ENCODE peak calls at places on chromosomes 12 and 14, in four cellular contexts. Z is tibial nerve, J is body of pancreas, P is fibroblast of pulmonary artery. X is an unnamed sample.

GRCh38 chr12:2980630-2981029 is 21.4 kb downstream of the TEAD4 start:
- DNase-seq in J (no peak), Z (no peak), P (no peak), X (no peak)

GRCh38 chr14:99687284-99688209 is 3.4 kb downstream of the CYP46A1 start:
- DNase-seq in Z (no peak), P (no peak), J (no peak), X (no peak)

GRCh38 chr14:100486025-100486828 is 101.0 kb downstream of the BEGAIN start:
- DNase-seq in P (peak), Z (peak), J (peak), X (peak)

GRCh38 chr12:103169-103981 is 36.8 kb downstream of the IQSEC3 start:
- DNase-seq in Z (no peak), J (no peak), P (no peak), X (no peak)

GRCh38 chr14:53954551-53955233 is 1.9 kb downstream of the BMP4 start:
- DNase-seq in Z (peak), J (peak), P (peak), X (peak)

GRCh38 chr12:19771858-19772257 is 332.6 kb downstream of the AEBP2 start:
- DNase-seq in Z (no peak), J (no peak), P (peak), X (no peak)

GRCh38 chr12:19915392-19916192 is 452.7 kb upstream of the PDE3A start:
- DNase-seq in Z (peak), P (peak), J (peak), X (no peak)

GRCh38 chr12:93621986-93622385 is 49.5 kb downstream of the SOCS2 start:
- DNase-seq in Z (no peak), J (no peak), P (peak), X (no peak)

GRCh38 chr12:15648564-15648963 is 140.6 kb downstream of the EPS8 start:
- DNase-seq in P (no peak), Z (no peak), J (no peak), X (no peak)

DNA sequence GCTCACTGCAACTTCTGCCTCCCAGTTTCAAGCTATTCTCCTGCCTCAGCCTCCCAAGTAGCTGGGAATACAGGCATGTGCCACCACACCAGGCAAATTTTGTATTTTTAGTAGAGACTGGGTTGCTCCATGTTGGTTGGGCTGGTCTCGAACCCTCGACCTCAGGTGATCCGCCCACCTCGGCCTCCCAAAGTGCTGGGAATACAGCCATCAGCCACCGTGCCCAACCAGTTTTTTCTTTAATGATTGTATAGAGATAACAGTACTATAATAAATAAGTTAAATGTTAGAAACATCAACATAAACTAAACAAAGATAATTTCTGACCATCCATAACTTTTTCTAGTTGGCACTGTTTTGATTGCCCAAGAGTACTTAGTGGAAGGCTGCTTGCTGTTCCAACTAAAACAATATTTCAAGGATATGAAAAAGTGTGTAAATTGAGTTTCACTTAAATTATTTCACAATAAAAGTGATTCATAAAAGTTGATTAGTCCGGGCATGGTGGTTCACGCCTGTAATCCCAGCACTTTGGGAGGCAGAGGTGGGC is 5.6 kb downstream of the GON7 start:
- DNase-seq in Z (no peak), J (no peak), P (no peak), X (no peak)
- TF ChIP-seq CTCF in Z (no peak), J (no peak), P (no peak), X (no peak)

GRCh38 chr12:42564540-42564939 is 25.0 kb downstream of the PRICKLE1 start:
- DNase-seq in J (no peak), P (no peak), Z (no peak), X (no peak)

GRCh38 chr12:42570076-42570475 is 19.5 kb downstream of the PRICKLE1 start:
- DNase-seq in J (no peak), P (no peak), Z (no peak), X (no peak)

GRCh38 chr12:42568952-42569916 is 20.3 kb downstream of the PRICKLE1 start:
- DNase-seq in J (no peak), P (peak), Z (peak), X (no peak)

GRCh38 chr12:42565001-42565400 is 24.5 kb downstream of the PRICKLE1 start:
- DNase-seq in J (no peak), Z (no peak), P (no peak), X (no peak)

GRCh38 chr12:42565633-42566032 is 23.9 kb downstream of the PRICKLE1 start:
- DNase-seq in J (no peak), Z (no peak), P (no peak), X (no peak)
- TF ChIP-seq CTCF in J (no peak), Z (no peak), P (no peak), X (no peak)

DNA sequence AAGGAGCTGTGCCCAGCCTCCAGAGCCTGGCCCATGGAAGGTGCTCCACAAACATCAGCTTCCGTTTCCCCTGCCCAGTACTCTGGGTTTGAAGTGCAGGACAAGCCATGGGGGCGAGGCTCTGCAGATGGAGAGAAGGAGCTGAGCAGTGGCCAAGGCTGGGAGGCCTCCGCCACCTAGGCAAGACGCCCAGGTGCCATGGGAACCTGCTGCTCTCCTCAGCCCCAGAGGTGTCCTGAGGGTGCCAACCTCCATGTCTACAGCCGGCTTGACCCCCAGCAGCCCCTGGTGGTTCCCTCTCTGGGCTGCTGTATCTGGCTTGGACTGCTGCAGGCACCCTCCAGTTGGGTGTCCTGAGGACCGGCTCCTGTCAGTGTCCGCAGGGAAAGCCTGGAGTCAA is 12.4 kb downstream of the KRT71 start:
- DNase-seq in J (no peak), P (no peak), Z (no peak), X (no peak)
- TF ChIP-seq CTCF in J (no peak), P (no peak), Z (no peak), X (no peak)

DNA sequence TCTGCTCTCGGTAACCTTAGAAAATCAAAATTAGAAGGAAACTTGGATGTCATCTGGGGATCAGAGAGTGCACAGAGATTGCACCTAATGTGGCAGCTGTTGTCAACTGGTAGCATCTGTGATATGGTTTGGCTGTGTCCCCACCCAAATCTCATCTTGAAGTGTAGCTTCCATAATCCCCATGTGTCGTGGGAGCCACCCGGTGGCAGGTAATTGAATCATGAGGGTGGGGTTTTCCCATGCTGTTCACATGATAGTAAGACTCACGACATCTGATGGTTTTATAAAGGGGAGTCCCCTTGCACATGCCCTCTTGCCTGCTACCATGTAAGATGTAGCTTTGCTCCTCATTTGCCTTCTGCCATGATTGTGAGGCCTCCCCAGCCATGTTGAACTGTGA is 127.7 kb upstream of the SRRM4 start:
- DNase-seq in P (no peak), J (no peak), Z (no peak), X (no peak)
- TF ChIP-seq CTCF in P (no peak), J (no peak), Z (no peak), X (no peak)

GRCh38 chr14:65281991-65282908 is 130.3 kb upstream of the FUT8 start:
- DNase-seq in J (no peak), P (peak), Z (no peak), X (no peak)
- TF ChIP-seq CTCF in J (no peak), P (no peak), Z (no peak), X (no peak)

GRCh38 chr14:104341532-104342434 is 203.4 kb downstream of the KIF26A start:
- DNase-seq in P (peak), J (peak), Z (no peak), X (peak)
- TF ChIP-seq CTCF in P (no peak), J (peak), Z (no peak), X (peak)

DNA sequence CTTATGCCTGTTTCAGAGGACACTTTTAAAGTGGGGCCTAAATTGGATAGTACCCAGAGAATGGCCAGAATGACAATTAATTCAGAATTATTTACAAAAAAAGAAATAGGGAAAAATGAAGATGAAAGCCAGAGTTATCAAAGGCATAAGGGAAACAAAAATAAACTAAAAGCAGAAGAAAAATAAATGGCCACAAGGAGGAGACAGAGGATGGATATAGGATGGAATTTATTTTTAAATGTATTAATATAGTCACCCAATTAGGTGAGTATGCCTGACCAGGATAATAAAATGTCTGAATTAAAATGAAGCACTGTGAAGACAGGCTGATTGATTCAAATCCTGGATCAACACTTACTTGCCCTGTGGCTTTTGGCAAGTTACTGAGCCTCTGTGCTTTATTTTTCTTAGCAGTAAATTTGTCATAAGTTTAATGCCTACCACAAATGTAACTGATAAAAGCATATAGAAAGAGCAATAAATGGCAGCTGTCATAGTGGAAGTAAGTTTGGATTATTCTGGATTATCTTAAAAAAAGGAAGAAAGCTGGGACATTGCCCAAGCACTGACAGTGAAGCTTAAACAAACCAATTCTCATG is 3.4 kb downstream of the CLEC9A start:
- DNase-seq in J (no peak), P (peak), Z (no peak), X (no peak)
- TF ChIP-seq CTCF in J (no peak), P (peak), Z (peak), X (peak)

GRCh38 chr12:119328111-119328510 is 6.4 kb upstream of the CCDC60 start:
- DNase-seq in J (peak), P (no peak), Z (no peak), X (peak)
- TF ChIP-seq CTCF in J (no peak), P (no peak), Z (no peak), X (peak)

GRCh38 chr12:132561784-132562156 is 48.6 kb downstream of the LRCOL1 start:
- DNase-seq in P (no peak), J (peak), Z (no peak), X (peak)
- TF ChIP-seq CTCF in P (peak), J (peak), Z (no peak), X (no peak)